ENCODE peak calls at places on chromosomes 13 and 19, in eight cellular contexts. B is activated CD4-positive, alpha-beta T cell treated with anti-CD3 and anti-CD28 coated beads, Interleukin-2, amount 50 U/mL, for 48 hours; T is neuronal stem cell; A is foreskin fibroblast; C is psoas muscle; L is HepG2; P is A549; Y is T-helper 2 cell. H is an unnamed sample.

GRCh38 chr19:45406957-45407375 is 522 bp downstream of the POLR1G start:
- DNase-seq in B (no peak), T (no peak), A (no peak), C (no peak), L (no peak), P (no peak), Y (no peak), H (no peak)

GRCh38 chr19:10424011-10424637 is 3.8 kb downstream of the PDE4A start:
- DNase-seq in B (peak), T (peak), A (peak), C (peak), L (peak), P (peak), Y (peak), H (peak)

GRCh38 chr19:39412100-39412866 is at the start of gene PLEKHG2:
- DNase-seq in B (peak), T (peak), A (peak), C (peak), L (peak), P (peak), Y (peak), H (peak)

GRCh38 chr19:15563325-15563794 is 51.7 kb upstream of the CYP4F8 start:
- DNase-seq in B (no peak), T (no peak), A (no peak), C (no peak), L (peak), P (no peak), Y (no peak), H (peak)

GRCh38 chr13:31440132-31440531 is 240.4 kb downstream of the B3GLCT start:
- DNase-seq in B (no peak), T (no peak), A (no peak), C (no peak), L (no peak), P (no peak), Y (no peak), H (no peak)

GRCh38 chr19:49854861-49855263 is 3.9 kb downstream of the PTOV1 start:
- DNase-seq in B (no peak), T (no peak), A (no peak), C (peak), L (no peak), P (no peak), Y (no peak), H (no peak)

GRCh38 chr13:86909318-86909717 is 761.9 kb upstream of the SLITRK5 start:
- DNase-seq in B (no peak), T (no peak), A (no peak), C (no peak), L (no peak), P (no peak), Y (no peak), H (no peak)

GRCh38 chr13:49443327-49443688 is 556 bp downstream of the CAB39L start:
- DNase-seq in B (no peak), T (peak), A (no peak), C (no peak), L (peak), P (no peak), Y (no peak), H (peak)

GRCh38 chr19:4531562-4532165 is 3.4 kb downstream of the PLIN5 start:
- DNase-seq in B (no peak), T (no peak), A (no peak), C (no peak), L (no peak), P (no peak), Y (no peak), H (peak)

GRCh38 chr13:102185375-102185984 is 216.4 kb downstream of the FGF14 start:
- DNase-seq in B (no peak), T (no peak), A (no peak), C (no peak), L (no peak), P (no peak), Y (no peak), H (peak)

GRCh38 chr19:2542341-2543069 is 66.6 kb downstream of the GADD45B start:
- DNase-seq in B (no peak), T (no peak), A (no peak), C (no peak), L (peak), P (no peak), Y (no peak), H (no peak)

GRCh38 chr19:6204212-6204611 is 68.7 kb downstream of the ACSBG2 start:
- DNase-seq in B (no peak), T (no peak), A (no peak), C (peak), L (peak), P (no peak), Y (no peak), H (no peak)

GRCh38 chr13:66665991-66666390 is 564.1 kb downstream of the PCDH9 start:
- DNase-seq in B (no peak), T (peak), A (peak), C (peak), L (no peak), P (no peak), Y (no peak), H (peak)

GRCh38 chr19:29945017-29945416 is 3.0 kb downstream of the URI1 start:
- DNase-seq in B (no peak), T (no peak), A (no peak), C (no peak), L (no peak), P (no peak), Y (no peak), H (no peak)

GRCh38 chr13:75621147-75621546 is 15.0 kb upstream of the LMO7 start:
- DNase-seq in B (no peak), T (no peak), A (peak), C (no peak), L (no peak), P (no peak), Y (no peak), H (no peak)

GRCh38 chr19:43438291-43439162 is 23.8 kb downstream of the TEX101 start:
- DNase-seq in B (peak), T (no peak), A (peak), C (no peak), L (no peak), P (peak), Y (no peak), H (peak)

GRCh38 chr13:40439928-40440327 is 226.5 kb downstream of the FOXO1 start:
- DNase-seq in B (no peak), T (no peak), A (no peak), C (peak), L (no peak), P (no peak), Y (no peak), H (no peak)

GRCh38 chr19:993361-993830 is 6.8 kb upstream of the GRIN3B start:
- DNase-seq in B (no peak), T (no peak), A (no peak), C (peak), L (peak), P (no peak), Y (no peak), H (no peak)

GRCh38 chr13:28147489-28147888 is 9.1 kb downstream of the PAN3 start:
- DNase-seq in B (no peak), T (no peak), A (peak), C (no peak), L (no peak), P (no peak), Y (no peak), H (no peak)

H was measured in NCI-H69.